ENCODE peak calls at places on chromosome 6, in nine cellular contexts. One of them, this sample, is unnamed.

GRCh38 chr6:35496851-35497570 is at the start of gene TEAD3:
- DNase-seq in Calu3: peak; percentile 84
- DNase-seq in bronchial epithelial cell: peak; percentile 57
- DNase-seq in SK-N-SH: peak; percentile 97
- DNase-seq in astrocyte of the cerebellum: no peak
- DNase-seq in hepatocyte: peak; percentile 92
- DNase-seq in A549: peak; percentile 63
- DNase-seq in lung: peak; percentile 64
- DNase-seq in choroid plexus epithelial cell: peak; percentile 60
- DNase-seq in this sample: no peak

GRCh38 chr6:169986848-169987498 is 235.6 kb downstream of the ERMARD start:
- DNase-seq in SK-N-SH: no peak
- DNase-seq in bronchial epithelial cell: no peak
- DNase-seq in choroid plexus epithelial cell: no peak
- DNase-seq in astrocyte of the cerebellum: no peak
- DNase-seq in Calu3: no peak
- DNase-seq in lung: no peak
- DNase-seq in A549: no peak
- DNase-seq in hepatocyte: no peak
- DNase-seq in this sample: no peak

GRCh38 chr6:39056191-39056590 is 7.6 kb downstream of the GLP1R start:
- DNase-seq in hepatocyte: no peak
- DNase-seq in A549: no peak
- DNase-seq in SK-N-SH: no peak
- DNase-seq in choroid plexus epithelial cell: no peak
- DNase-seq in Calu3: no peak
- DNase-seq in lung: no peak
- DNase-seq in astrocyte of the cerebellum: no peak
- DNase-seq in bronchial epithelial cell: no peak
- DNase-seq in this sample: no peak

GRCh38 chr6:33840064-33840926 is 36.5 kb upstream of the MLN start:
- DNase-seq in astrocyte of the cerebellum: peak; percentile 78
- DNase-seq in choroid plexus epithelial cell: peak; percentile 96
- DNase-seq in hepatocyte: peak; percentile 82
- DNase-seq in Calu3: peak; percentile 50
- DNase-seq in SK-N-SH: no peak
- DNase-seq in lung: no peak
- DNase-seq in bronchial epithelial cell: peak; percentile 98
- DNase-seq in A549: peak; percentile 88
- DNase-seq in this sample: peak; percentile 89

GRCh38 chr6:19478992-19479391 is 358.2 kb upstream of the ID4 start:
- DNase-seq in Calu3: no peak
- DNase-seq in hepatocyte: no peak
- DNase-seq in lung: no peak
- DNase-seq in SK-N-SH: no peak
- DNase-seq in choroid plexus epithelial cell: peak; percentile 30
- DNase-seq in bronchial epithelial cell: peak; percentile 68
- DNase-seq in A549: no peak
- DNase-seq in astrocyte of the cerebellum: peak; percentile 9
- DNase-seq in this sample: no peak

GRCh38 chr6:8556370-8557018 is 121.1 kb upstream of the SLC35B3 start:
- DNase-seq in SK-N-SH: no peak
- DNase-seq in bronchial epithelial cell: peak; percentile 97
- DNase-seq in lung: no peak
- DNase-seq in choroid plexus epithelial cell: peak; percentile 81
- DNase-seq in hepatocyte: peak; percentile 48
- DNase-seq in A549: peak; percentile 10
- DNase-seq in Calu3: no peak
- DNase-seq in astrocyte of the cerebellum: no peak
- DNase-seq in this sample: no peak

GRCh38 chr6:1290805-1291204 is 21.1 kb upstream of the FOXQ1 start:
- DNase-seq in A549: no peak
- DNase-seq in choroid plexus epithelial cell: no peak
- DNase-seq in Calu3: no peak
- DNase-seq in hepatocyte: no peak
- DNase-seq in bronchial epithelial cell: no peak
- DNase-seq in lung: no peak
- DNase-seq in astrocyte of the cerebellum: no peak
- DNase-seq in SK-N-SH: no peak
- DNase-seq in this sample: no peak

GRCh38 chr6:75444899-75445298 is 48.7 kb downstream of the FILIP1 start:
- DNase-seq in A549: no peak
- DNase-seq in astrocyte of the cerebellum: no peak
- DNase-seq in SK-N-SH: no peak
- DNase-seq in choroid plexus epithelial cell: no peak
- DNase-seq in Calu3: no peak
- DNase-seq in lung: no peak
- DNase-seq in bronchial epithelial cell: no peak
- DNase-seq in hepatocyte: no peak
- DNase-seq in this sample: no peak

GRCh38 chr6:110399219-110400071 is 15.9 kb downstream of the DDO start:
- DNase-seq in hepatocyte: no peak
- DNase-seq in lung: no peak
- DNase-seq in choroid plexus epithelial cell: peak; percentile 38
- DNase-seq in astrocyte of the cerebellum: no peak
- DNase-seq in A549: no peak
- DNase-seq in Calu3: no peak
- DNase-seq in SK-N-SH: no peak
- DNase-seq in bronchial epithelial cell: no peak
- DNase-seq in this sample: no peak

GRCh38 chr6:104884867-104885517 is 25.3 kb upstream of the HACE1 start:
- DNase-seq in lung: no peak
- DNase-seq in choroid plexus epithelial cell: no peak
- DNase-seq in SK-N-SH: no peak
- DNase-seq in hepatocyte: no peak
- DNase-seq in astrocyte of the cerebellum: no peak
- DNase-seq in Calu3: no peak
- DNase-seq in A549: no peak
- DNase-seq in bronchial epithelial cell: no peak
- DNase-seq in this sample: no peak

GRCh38 chr6:169997930-169998218 is 246.5 kb downstream of the ERMARD start:
- DNase-seq in hepatocyte: no peak
- DNase-seq in lung: no peak
- DNase-seq in bronchial epithelial cell: peak; percentile 20
- DNase-seq in Calu3: no peak
- DNase-seq in A549: no peak
- DNase-seq in SK-N-SH: no peak
- DNase-seq in choroid plexus epithelial cell: peak; percentile 11
- DNase-seq in astrocyte of the cerebellum: no peak
- DNase-seq in this sample: no peak

GRCh38 chr6:90708410-90708809 is 121.5 kb upstream of the MAP3K7 start:
- DNase-seq in astrocyte of the cerebellum: no peak
- DNase-seq in A549: no peak
- DNase-seq in Calu3: no peak
- DNase-seq in bronchial epithelial cell: no peak
- DNase-seq in SK-N-SH: no peak
- DNase-seq in lung: no peak
- DNase-seq in choroid plexus epithelial cell: no peak
- DNase-seq in hepatocyte: no peak
- DNase-seq in this sample: no peak

GRCh38 chr6:41894366-41895299 is 542 bp downstream of the USP49 start:
- DNase-seq in hepatocyte: peak; percentile 14
- DNase-seq in bronchial epithelial cell: peak; percentile 19
- DNase-seq in Calu3: peak; percentile 9
- DNase-seq in astrocyte of the cerebellum: no peak
- DNase-seq in A549: no peak
- DNase-seq in choroid plexus epithelial cell: no peak
- DNase-seq in lung: no peak
- DNase-seq in SK-N-SH: no peak
- DNase-seq in this sample: no peak

GRCh38 chr6:97294451-97294850 is 11.4 kb upstream of the MMS22L start:
- DNase-seq in bronchial epithelial cell: peak; percentile 36
- DNase-seq in lung: no peak
- DNase-seq in SK-N-SH: no peak
- DNase-seq in astrocyte of the cerebellum: peak; percentile 44
- DNase-seq in A549: no peak
- DNase-seq in Calu3: no peak
- DNase-seq in choroid plexus epithelial cell: peak; percentile 13
- DNase-seq in hepatocyte: no peak
- DNase-seq in this sample: peak; percentile 12

GRCh38 chr6:347232-347631 is 44.3 kb upstream of the IRF4 start:
- DNase-seq in Calu3: no peak
- DNase-seq in bronchial epithelial cell: no peak
- DNase-seq in astrocyte of the cerebellum: no peak
- DNase-seq in hepatocyte: no peak
- DNase-seq in lung: no peak
- DNase-seq in A549: no peak
- DNase-seq in SK-N-SH: no peak
- DNase-seq in choroid plexus epithelial cell: no peak
- DNase-seq in this sample: no peak

GRCh38 chr6:30707281-30707850 is 9.7 kb downstream of the MDC1 start:
- DNase-seq in Calu3: peak; percentile 56
- DNase-seq in choroid plexus epithelial cell: peak; percentile 83
- DNase-seq in lung: no peak
- DNase-seq in SK-N-SH: no peak
- DNase-seq in A549: no peak
- DNase-seq in bronchial epithelial cell: peak; percentile 46
- DNase-seq in astrocyte of the cerebellum: no peak
- DNase-seq in hepatocyte: no peak
- DNase-seq in this sample: no peak

GRCh38 chr6:3068329-3069223 is at the start of gene RIPK1:
- DNase-seq in bronchial epithelial cell: peak; percentile 64
- DNase-seq in astrocyte of the cerebellum: peak; percentile 43
- DNase-seq in choroid plexus epithelial cell: peak; percentile 88
- DNase-seq in hepatocyte: peak; percentile 97
- DNase-seq in Calu3: peak; percentile 93
- DNase-seq in lung: peak; percentile 93
- DNase-seq in A549: peak; percentile 83
- DNase-seq in SK-N-SH: peak; percentile 98
- DNase-seq in this sample: no peak

DNA sequence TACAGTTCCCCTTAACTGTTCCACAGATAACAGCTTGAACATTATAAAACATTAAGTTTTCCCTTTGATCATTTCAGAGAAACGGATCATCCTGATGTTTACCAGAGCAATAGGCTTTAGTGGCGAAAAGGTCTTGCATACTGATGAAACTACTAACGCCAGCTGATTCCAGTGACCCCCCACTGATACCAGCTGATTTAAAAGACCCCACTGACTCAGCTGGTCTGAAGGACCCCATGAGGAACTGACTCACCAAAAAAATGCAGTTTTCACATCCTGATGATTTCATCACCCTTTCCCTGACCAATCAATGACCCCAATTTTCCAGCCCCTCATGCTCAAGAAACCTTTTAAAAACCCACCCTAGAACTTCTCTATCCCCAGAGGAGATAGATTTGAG is 39.3 kb upstream of the MLIP start:
- DNase-seq in A549: no peak
- DNase-seq in bronchial epithelial cell: no peak
- DNase-seq in hepatocyte: no peak
- DNase-seq in SK-N-SH: no peak
- DNase-seq in astrocyte of the cerebellum: peak; percentile 15
- DNase-seq in Calu3: no peak
- DNase-seq in choroid plexus epithelial cell: peak; percentile 97
- DNase-seq in lung: no peak
- DNase-seq in this sample: no peak
- TF ChIP-seq CTCF in A549: no peak
- TF ChIP-seq CTCF in bronchial epithelial cell: no peak
- TF ChIP-seq CTCF in hepatocyte: no peak
- TF ChIP-seq CTCF in SK-N-SH: no peak
- TF ChIP-seq CTCF in astrocyte of the cerebellum: no peak
- TF ChIP-seq CTCF in Calu3: no peak
- TF ChIP-seq CTCF in choroid plexus epithelial cell: no peak
- TF ChIP-seq CTCF in lung: no peak
- TF ChIP-seq CTCF in this sample: no peak

DNA sequence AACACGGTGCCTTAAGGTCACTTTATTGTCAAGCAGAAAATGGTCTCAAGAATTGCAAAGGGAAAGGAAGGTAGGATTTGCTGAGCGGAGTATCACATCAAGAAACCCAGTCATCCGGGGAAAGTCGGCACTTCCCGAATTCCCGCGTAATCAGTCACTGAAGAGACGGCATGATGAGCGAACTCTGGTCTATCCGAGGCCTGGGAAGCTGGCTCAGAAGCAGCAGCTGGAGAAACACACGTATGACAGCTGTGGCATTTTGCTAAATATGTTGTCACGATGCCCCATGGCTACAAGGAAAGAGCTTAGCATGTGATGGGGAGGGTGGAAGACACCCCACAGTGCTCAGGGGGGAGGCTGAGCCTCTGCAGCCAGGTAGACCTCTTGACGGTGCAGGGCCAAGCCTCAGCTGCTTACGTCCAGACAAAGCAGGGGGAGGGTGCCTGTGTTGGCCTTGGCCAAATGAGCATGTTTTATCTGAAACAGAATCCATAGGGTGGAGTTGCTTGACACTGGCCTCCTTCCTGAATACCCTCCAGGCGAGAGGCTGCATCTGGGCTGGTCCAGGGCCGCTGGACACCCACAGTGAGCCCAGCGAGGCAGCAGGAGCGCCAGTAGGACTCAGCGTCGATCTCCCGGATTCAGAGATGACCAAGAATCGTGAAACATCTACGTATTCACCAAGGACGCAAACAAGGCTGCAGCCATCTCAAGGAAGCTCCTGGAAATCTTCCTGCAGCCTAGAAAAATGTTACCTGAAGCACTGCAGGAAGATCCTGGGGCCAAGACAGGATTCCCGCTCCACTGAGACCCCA is 118.8 kb upstream of the AFDN start:
- DNase-seq in choroid plexus epithelial cell: no peak
- DNase-seq in lung: no peak
- DNase-seq in astrocyte of the cerebellum: no peak
- DNase-seq in Calu3: no peak
- DNase-seq in SK-N-SH: no peak
- DNase-seq in bronchial epithelial cell: no peak
- DNase-seq in A549: no peak
- DNase-seq in hepatocyte: no peak
- DNase-seq in this sample: no peak
- TF ChIP-seq CTCF in choroid plexus epithelial cell: no peak
- TF ChIP-seq CTCF in lung: no peak
- TF ChIP-seq CTCF in astrocyte of the cerebellum: no peak
- TF ChIP-seq CTCF in Calu3: no peak
- TF ChIP-seq CTCF in SK-N-SH: no peak
- TF ChIP-seq CTCF in bronchial epithelial cell: no peak
- TF ChIP-seq CTCF in A549: no peak
- TF ChIP-seq CTCF in hepatocyte: no peak
- TF ChIP-seq CTCF in this sample: no peak

DNA sequence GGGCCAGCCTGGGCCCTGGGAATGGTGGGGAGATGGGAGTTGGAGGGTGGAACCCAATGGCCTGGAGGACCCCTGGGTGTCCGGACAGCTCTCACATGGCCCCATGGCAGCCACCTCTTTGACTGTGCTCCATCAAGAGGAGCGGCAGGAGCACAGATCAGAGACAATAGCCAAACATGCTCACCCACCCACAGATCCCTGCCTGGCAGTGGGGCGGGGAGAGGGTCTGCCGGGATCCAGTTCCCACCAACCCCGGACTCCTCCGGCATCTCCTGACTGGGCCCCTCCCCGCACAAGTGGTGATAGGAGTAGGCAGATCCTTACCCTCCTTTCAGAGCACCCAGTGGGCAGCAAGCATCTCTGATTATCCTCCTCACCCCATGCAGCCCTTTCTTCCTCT is 31.9 kb upstream of the MRPS18A start:
- DNase-seq in SK-N-SH: no peak
- DNase-seq in astrocyte of the cerebellum: no peak
- DNase-seq in choroid plexus epithelial cell: no peak
- DNase-seq in lung: no peak
- DNase-seq in hepatocyte: no peak
- DNase-seq in A549: no peak
- DNase-seq in bronchial epithelial cell: no peak
- DNase-seq in Calu3: no peak
- DNase-seq in this sample: no peak
- TF ChIP-seq CTCF in SK-N-SH: no peak
- TF ChIP-seq CTCF in astrocyte of the cerebellum: no peak
- TF ChIP-seq CTCF in choroid plexus epithelial cell: no peak
- TF ChIP-seq CTCF in lung: no peak
- TF ChIP-seq CTCF in hepatocyte: no peak
- TF ChIP-seq CTCF in A549: no peak
- TF ChIP-seq CTCF in bronchial epithelial cell: no peak
- TF ChIP-seq CTCF in Calu3: no peak
- TF ChIP-seq CTCF in this sample: no peak

GRCh38 chr6:163814494-163815364 is 400.2 kb downstream of the QKI start:
- DNase-seq in Calu3: no peak
- DNase-seq in SK-N-SH: no peak
- DNase-seq in lung: no peak
- DNase-seq in hepatocyte: peak; percentile 13
- DNase-seq in A549: peak; percentile 25
- DNase-seq in bronchial epithelial cell: no peak
- DNase-seq in astrocyte of the cerebellum: peak; percentile 48
- DNase-seq in choroid plexus epithelial cell: peak; percentile 60
- DNase-seq in this sample: peak; percentile 19
- TF ChIP-seq CTCF in Calu3: no peak
- TF ChIP-seq CTCF in SK-N-SH: no peak
- TF ChIP-seq CTCF in lung: no peak
- TF ChIP-seq CTCF in hepatocyte: no peak
- TF ChIP-seq CTCF in A549: no peak
- TF ChIP-seq CTCF in bronchial epithelial cell: no peak
- TF ChIP-seq CTCF in astrocyte of the cerebellum: no peak
- TF ChIP-seq CTCF in choroid plexus epithelial cell: no peak
- TF ChIP-seq CTCF in this sample: no peak

This sample was measured in AG04449.